ENCODE peak calls at places on chromosomes 6 and 20, in six cellular contexts. M, P, U, B, L and T are unnamed samples.

GRCh38 chr6:2940010-2940850 is 31.1 kb downstream of the SERPINB6 start:
- DNase-seq in M (no peak), U (no peak), B (peak), L (peak), P (no peak), T (no peak)

GRCh38 chr20:2065111-2065510 is 36.5 kb upstream of the STK35 start:
- DNase-seq in U (no peak), B (no peak), P (no peak), L (no peak), M (no peak), T (no peak)

GRCh38 chr6:105794263-105794662 is 291.9 kb upstream of the PRDM1 start:
- DNase-seq in B (no peak), P (no peak), U (peak), L (peak), M (no peak), T (no peak)

GRCh38 chr6:56902551-56903464 is 52.1 kb upstream of the BEND6 start:
- DNase-seq in L (no peak), U (no peak), B (peak), M (no peak), P (no peak), T (no peak)

GRCh38 chr20:48329676-48330644 is 497.8 kb downstream of the PREX1 start:
- DNase-seq in M (peak), L (no peak), U (no peak), B (peak), P (no peak), T (no peak)

GRCh38 chr20:301886-302848 is 4.8 kb downstream of the ZCCHC3 start:
- DNase-seq in U (no peak), B (no peak), P (no peak), L (no peak), M (no peak), T (no peak)

GRCh38 chr6:167079853-167080297 is 43.0 kb upstream of the CCR6 start:
- DNase-seq in M (no peak), L (no peak), U (no peak), B (peak), P (no peak), T (no peak)

GRCh38 chr6:19873031-19873430 is 35.9 kb downstream of the ID4 start:
- DNase-seq in B (no peak), L (no peak), P (no peak), M (no peak), U (no peak), T (no peak)

GRCh38 chr6:42259286-42259685 is 41.6 kb upstream of the MRPS10 start:
- DNase-seq in B (no peak), M (no peak), L (no peak), P (no peak), U (peak), T (no peak)

GRCh38 chr6:42259841-42260395 is 42.3 kb upstream of the MRPS10 start:
- DNase-seq in L (no peak), P (no peak), M (no peak), U (peak), B (no peak), T (no peak)

GRCh38 chr6:42260424-42260888 is 42.8 kb upstream of the MRPS10 start:
- DNase-seq in B (no peak), U (peak), L (peak), P (peak), M (no peak), T (no peak)

GRCh38 chr6:42263165-42263852 is 45.6 kb upstream of the MRPS10 start:
- DNase-seq in L (peak), M (no peak), P (no peak), U (peak), B (no peak), T (no peak)

DNA sequence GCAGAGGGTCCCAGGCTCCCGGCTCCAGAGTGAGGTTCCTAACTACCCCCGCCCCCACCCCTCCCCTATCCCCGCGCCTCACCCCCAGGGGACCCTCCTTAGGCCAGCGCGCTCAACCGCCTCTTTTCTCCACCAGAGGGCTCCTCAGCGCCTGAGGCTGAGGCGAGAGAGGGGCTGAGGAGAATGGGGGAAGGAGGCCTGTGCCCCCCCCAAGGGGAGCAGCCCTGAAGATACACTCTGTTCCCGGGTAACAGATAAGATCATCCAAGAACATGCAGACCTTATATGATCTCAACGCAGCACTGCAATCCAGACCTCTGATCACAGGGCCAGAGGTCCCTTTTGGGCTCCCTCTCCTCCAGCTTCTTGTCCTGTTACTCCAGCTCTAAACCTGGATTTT is 43.3 kb upstream of the MRPS10 start:
- DNase-seq in B (peak), L (peak), U (peak), M (no peak), P (no peak), T (no peak)
- TF ChIP-seq CTCF in B (peak), L (no peak), U (no peak), M (peak), P (no peak), T (peak)

GRCh38 chr6:41712651-41713103 is 22.7 kb downstream of the TFEB start:
- DNase-seq in P (peak), L (no peak), U (peak), M (no peak), B (no peak), T (no peak)
- TF ChIP-seq CTCF in P (no peak), L (no peak), U (no peak), M (no peak), B (no peak), T (no peak)

DNA sequence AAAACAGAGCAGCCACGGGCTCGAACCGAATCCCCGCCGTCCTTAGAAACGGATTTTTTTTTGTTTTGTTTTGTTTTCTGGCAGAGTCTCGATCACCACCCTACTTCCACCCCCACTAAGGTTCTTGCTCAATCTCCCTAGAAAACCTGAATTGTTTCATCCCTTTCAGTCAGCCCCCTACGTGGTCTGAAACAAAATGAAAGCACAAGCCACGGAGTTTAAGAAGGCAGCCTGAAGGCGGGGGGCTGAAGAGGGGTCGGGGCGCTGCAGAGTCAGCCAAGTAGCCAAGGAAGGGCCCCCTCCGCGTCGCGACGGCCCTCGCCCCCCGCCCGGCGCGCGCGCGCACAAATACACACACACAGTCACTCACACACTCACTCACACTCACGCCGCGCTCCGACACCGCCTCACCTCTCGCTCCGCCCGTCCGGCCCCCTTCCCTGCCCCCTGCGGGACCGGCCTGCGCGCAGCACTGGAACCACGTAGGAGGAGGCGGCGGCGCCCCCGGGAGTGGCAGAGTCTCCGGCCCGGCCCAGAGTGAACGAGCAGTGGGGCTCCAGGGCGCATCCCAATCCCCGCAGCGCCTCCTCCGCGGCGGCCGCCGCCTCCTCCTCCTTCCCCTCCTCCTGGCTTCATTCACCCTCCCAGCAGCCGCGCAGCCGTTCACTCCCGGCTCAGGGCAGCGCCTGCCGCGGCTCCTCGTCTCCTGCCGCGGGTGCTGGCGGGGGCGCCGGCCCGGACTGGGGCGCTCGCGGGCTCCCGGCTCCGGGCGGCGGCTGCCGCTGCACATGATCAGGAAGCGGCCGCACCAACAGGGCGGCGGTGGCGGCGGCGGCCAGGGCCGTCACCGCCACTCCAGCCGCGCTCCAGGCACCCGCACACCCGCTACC is 1.4 kb downstream of the ATXN1 start:
- DNase-seq in L (peak), U (peak), P (peak), M (peak), B (peak), T (peak)
- TF ChIP-seq CTCF in L (peak), U (peak), P (no peak), M (peak), B (no peak), T (peak)

GRCh38 chr6:40990301-40990700 is 48.7 kb downstream of the UNC5CL start:
- DNase-seq in M (no peak), U (no peak), P (no peak), L (no peak), B (no peak), T (no peak)
- TF ChIP-seq CTCF in M (peak), U (no peak), P (no peak), L (no peak), B (no peak), T (no peak)

DNA sequence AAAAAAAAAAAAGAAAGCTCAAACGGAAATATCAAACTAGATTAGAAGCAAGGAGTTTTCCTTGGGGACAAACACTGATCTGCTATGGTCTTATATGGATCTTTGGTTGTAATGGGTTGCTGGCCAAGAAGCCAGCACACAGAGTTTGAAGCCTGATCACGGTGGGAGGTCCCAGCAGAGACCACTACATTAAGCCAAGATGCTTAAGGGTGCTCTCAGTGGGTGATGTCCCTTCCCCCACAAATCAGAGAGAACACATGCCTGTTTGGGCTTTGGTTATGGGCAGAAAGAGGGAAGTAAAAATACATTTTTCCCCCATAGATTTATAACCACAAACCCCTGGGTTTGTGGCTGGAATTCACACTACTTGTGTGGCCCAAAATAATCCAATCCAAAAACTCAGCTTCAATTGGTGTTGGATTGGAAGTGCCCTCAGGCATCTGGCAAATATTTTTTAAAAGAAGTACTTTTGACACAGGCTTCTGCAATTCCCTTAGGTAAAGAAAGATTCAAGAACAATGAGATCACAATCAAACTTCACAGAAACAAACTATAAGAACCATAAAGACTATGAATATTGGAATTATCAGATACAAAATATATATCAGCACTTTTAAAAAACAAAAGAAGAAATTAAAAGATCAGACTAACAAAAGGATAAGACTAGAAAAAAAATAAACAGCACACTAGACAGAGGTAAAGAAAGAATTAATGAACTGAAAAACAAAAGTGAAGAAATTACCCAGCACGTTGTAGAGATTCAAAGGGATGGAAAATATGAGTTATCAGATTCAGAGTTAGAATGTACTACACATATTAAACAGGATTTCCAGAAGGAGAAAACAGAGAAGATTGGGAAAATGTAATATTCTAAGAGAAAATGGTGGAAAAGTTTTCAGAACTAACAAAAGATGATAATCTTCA is 44.7 kb downstream of the ESF1 start:
- DNase-seq in M (no peak), L (no peak), B (no peak), U (no peak), P (no peak), T (no peak)
- TF ChIP-seq CTCF in M (no peak), L (no peak), B (no peak), U (no peak), P (no peak), T (no peak)

DNA sequence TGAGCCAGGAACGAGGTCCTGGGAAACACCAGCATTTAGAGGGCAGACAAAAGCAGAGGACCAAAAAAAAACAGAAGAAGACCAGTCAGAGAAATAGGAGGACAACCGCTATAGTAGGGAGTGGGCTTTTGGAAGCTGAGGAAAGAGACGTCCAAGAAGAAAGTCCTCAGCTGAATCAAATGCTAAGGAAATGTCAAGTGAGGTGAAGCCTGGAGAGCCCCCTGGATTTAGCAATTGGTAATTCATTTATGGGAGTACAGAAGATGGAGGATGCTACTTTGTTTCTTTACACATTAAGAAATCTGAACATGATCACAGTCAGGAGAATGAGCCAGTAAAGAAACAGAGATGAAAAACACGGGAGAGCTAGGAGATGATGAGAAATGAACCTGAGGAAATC is 41.1 kb downstream of the LRP11 start:
- DNase-seq in B (no peak), M (no peak), L (no peak), P (no peak), U (no peak), T (no peak)
- TF ChIP-seq CTCF in B (no peak), M (no peak), L (no peak), P (no peak), U (no peak), T (no peak)

GRCh38 chr6:161498359-161498758 is 224.5 kb upstream of the AGPAT4 start:
- DNase-seq in M (no peak), B (no peak), P (no peak), L (no peak), U (no peak), T (no peak)
- TF ChIP-seq CTCF in M (peak), B (no peak), P (no peak), L (no peak), U (peak), T (peak)

DNA sequence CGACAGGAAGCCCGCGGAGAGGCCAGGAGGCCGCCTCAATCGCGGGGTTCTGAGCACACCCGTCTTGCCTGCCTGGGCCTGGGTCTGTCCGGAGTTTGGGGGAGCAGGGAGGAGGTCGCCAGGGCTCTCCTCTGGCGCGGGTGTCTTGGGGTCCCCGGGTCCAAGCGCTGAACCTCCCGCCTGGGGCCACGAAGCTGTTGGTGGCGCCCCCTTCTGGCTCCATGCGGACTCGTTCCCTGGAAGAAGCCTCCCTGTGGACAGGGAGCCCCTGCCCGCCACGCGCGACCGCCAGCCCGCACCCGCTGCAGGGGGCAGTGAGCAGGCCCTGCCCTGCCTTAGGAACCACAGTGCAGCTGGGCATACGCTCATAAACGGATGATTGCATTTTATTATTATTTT is 44.7 kb downstream of the MCUR1 start:
- DNase-seq in L (peak), M (no peak), B (no peak), P (no peak), U (peak), T (no peak)
- TF ChIP-seq CTCF in L (no peak), M (peak), B (no peak), P (no peak), U (no peak), T (peak)

GRCh38 chr6:17585766-17586502 is 14.2 kb upstream of the FAM8A1 start:
- DNase-seq in M (no peak), L (no peak), U (no peak), P (no peak), B (no peak), T (no peak)
- TF ChIP-seq CTCF in M (peak), L (no peak), U (no peak), P (no peak), B (no peak), T (peak)

GRCh38 chr20:45463113-45463512 is 6.4 kb upstream of the WFDC2 start:
- DNase-seq in P (no peak), B (no peak), U (no peak), L (no peak), M (no peak), T (no peak)

GRCh38 chr20:45461225-45461624 is 8.3 kb upstream of the WFDC2 start:
- DNase-seq in P (no peak), B (no peak), L (no peak), M (no peak), U (no peak), T (no peak)

GRCh38 chr20:45456632-45457031 is 12.9 kb upstream of the WFDC2 start:
- DNase-seq in B (no peak), P (no peak), M (no peak), U (no peak), L (no peak), T (no peak)

GRCh38 chr20:45462711-45463110 is 6.8 kb upstream of the WFDC2 start:
- DNase-seq in M (no peak), L (no peak), U (no peak), P (no peak), B (no peak), T (no peak)

DNA sequence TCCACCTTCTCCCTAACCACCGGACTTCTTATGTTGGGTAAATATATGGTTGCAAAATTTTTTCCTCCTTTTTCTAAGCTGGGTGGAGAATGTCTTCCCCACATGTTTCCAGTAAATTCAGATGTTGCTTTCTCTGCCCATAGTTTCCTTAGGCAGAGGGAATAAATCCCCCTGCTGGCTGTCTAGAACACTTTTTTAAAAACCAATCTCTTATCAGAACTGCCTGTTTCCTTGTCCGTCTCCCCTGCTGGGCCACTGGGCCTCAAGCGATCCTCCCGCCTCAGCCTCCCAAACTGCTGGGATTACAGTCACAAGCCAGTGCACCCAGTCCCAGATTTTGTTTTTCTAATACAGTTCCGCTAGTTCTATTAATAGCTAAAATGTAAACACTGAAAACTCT is 9.9 kb upstream of the WFDC2 start:
- DNase-seq in U (no peak), P (no peak), B (no peak), L (no peak), M (no peak), T (no peak)
- TF ChIP-seq CTCF in U (no peak), P (no peak), B (no peak), L (no peak), M (peak), T (peak)